ENCODE peak calls at places on chromosomes 11 and 22, in nine cellular contexts. S, R, Z, N, T, M, P, B and E are unnamed samples.

GRCh38 chr11:64918056-64918455 is 1.0 kb upstream of the ATG2A start:
- DNase-seq in S (no peak), R (peak; percentile 41), Z (no peak), N (no peak), T (no peak), M (peak; percentile 23), P (no peak), B (no peak), E (peak; percentile 23)

GRCh38 chr22:44597616-44598015 is 99.6 kb upstream of the RTL6 start:
- DNase-seq in S (no peak), R (no peak), Z (no peak), N (no peak), T (no peak), M (peak; percentile 7), P (no peak), B (no peak), E (no peak)

GRCh38 chr11:96207459-96208449 is 135.2 kb downstream of the MAML2 start:
- DNase-seq in S (peak; percentile 89), R (peak; percentile 19), Z (peak; percentile 64), N (no peak), T (peak; percentile 52), M (no peak), P (peak; percentile 60), B (no peak), E (no peak)

GRCh38 chr11:45872513-45873356 is 12.7 kb upstream of the MAPK8IP1 start:
- DNase-seq in S (peak; percentile 64), R (peak; percentile 30), Z (no peak), N (no peak), T (no peak), M (peak; percentile 61), P (peak; percentile 57), B (peak; percentile 39), E (peak; percentile 61)

GRCh38 chr11:115958089-115959000 is 454.1 kb upstream of the CADM1 start:
- DNase-seq in S (no peak), R (no peak), Z (no peak), N (no peak), T (no peak), M (no peak), P (no peak), B (no peak), E (no peak)

GRCh38 chr11:29527391-29527936 is 489.4 kb downstream of the KCNA4 start:
- DNase-seq in S (peak; percentile 82), R (peak; percentile 91), Z (no peak), N (no peak), T (no peak), M (peak; percentile 4), P (peak; percentile 49), B (no peak), E (no peak)

GRCh38 chr11:2738551-2739431 is 39.0 kb upstream of the KCNQ1OT1 start:
- DNase-seq in S (no peak), R (no peak), Z (no peak), N (no peak), T (no peak), M (no peak), P (no peak), B (no peak), E (no peak)

GRCh38 chr11:20037358-20037757 is 122.9 kb downstream of the DBX1 start:
- DNase-seq in S (no peak), R (no peak), Z (no peak), N (no peak), T (no peak), M (no peak), P (no peak), B (no peak), E (no peak)

GRCh38 chr11:72278911-72279310 is 34.9 kb upstream of the PHOX2A start:
- DNase-seq in S (peak; percentile 14), R (no peak), Z (no peak), N (no peak), T (no peak), M (no peak), P (no peak), B (no peak), E (no peak)

GRCh38 chr11:72475359-72475758 is 41.0 kb upstream of the CLPB start:
- DNase-seq in S (peak; percentile 34), R (no peak), Z (no peak), N (no peak), T (no peak), M (no peak), P (no peak), B (no peak), E (no peak)

GRCh38 chr11:34379081-34379480 is 21.3 kb upstream of the ABTB2 start:
- DNase-seq in S (peak; percentile 75), R (peak; percentile 77), Z (no peak), N (no peak), T (no peak), M (no peak), P (no peak), B (no peak), E (no peak)

GRCh38 chr11:35321532-35322320 is 97.6 kb downstream of the SLC1A2 start:
- DNase-seq in S (no peak), R (no peak), Z (no peak), N (no peak), T (no peak), M (no peak), P (no peak), B (no peak), E (no peak)

GRCh38 chr11:79758325-79758724 is 317.5 kb upstream of the TENM4 start:
- DNase-seq in S (no peak), R (no peak), Z (no peak), N (no peak), T (no peak), M (no peak), P (no peak), B (no peak), E (no peak)

GRCh38 chr11:36211735-36212430 is 77.3 kb downstream of the COMMD9 start:
- DNase-seq in S (no peak), R (no peak), Z (no peak), N (no peak), T (no peak), M (no peak), P (no peak), B (no peak), E (no peak)

GRCh38 chr11:105177658-105178057 is 38.1 kb upstream of the CARD18 start:
- DNase-seq in S (peak; percentile 4), R (no peak), Z (no peak), N (no peak), T (no peak), M (peak; percentile 63), P (peak; percentile 20), B (no peak), E (no peak)

GRCh38 chr11:96875772-96876171 is 486.0 kb downstream of the JRKL start:
- DNase-seq in S (no peak), R (no peak), Z (no peak), N (no peak), T (no peak), M (no peak), P (no peak), B (no peak), E (no peak)

GRCh38 chr11:1559103-1559951 is 12.7 kb downstream of the DUSP8 start:
- DNase-seq in S (peak; percentile 54), R (no peak), Z (peak; percentile 6), N (peak; percentile 52), T (peak; percentile 91), M (no peak), P (peak; percentile 91), B (peak; percentile 94), E (peak; percentile 92)

DNA sequence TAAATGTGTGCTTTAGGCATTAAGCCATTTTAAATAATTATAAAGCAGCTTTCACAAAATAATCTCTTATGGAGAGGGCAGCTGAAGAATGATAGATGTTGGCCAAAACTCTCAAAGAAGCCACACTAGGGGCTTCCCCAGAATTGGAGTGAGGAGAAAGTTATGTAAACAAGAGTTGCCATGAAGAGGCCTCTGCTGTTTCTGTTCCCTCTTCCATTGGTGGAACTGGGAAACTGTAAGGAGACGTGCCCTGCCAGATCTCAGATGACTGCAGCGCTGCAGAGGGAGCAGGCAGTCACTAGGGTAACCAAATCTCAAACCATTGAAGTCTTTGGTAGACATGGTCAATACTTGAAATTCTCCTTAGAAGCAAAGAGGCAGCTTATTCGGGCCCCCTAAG is 19.4 kb upstream of the APLP2 start:
- DNase-seq in S (no peak), R (no peak), Z (no peak), N (no peak), T (no peak), M (no peak), P (no peak), B (no peak), E (no peak)
- H3K27ac ChIP-seq in S (no peak overlapping the region), R (peak overlapping the region; percentile 65), Z (no peak overlapping the region), N (peak overlapping the region; percentile 60), T (no peak overlapping the region), M (no peak overlapping the region), P (no peak overlapping the region), B (peak overlapping the region; percentile 41), E (no peak overlapping the region)

GRCh38 chr22:23086263-23086662 is 15.9 kb downstream of the GNAZ start:
- DNase-seq in S (no peak), R (no peak), Z (no peak), N (no peak), T (no peak), M (no peak), P (no peak), B (no peak), E (no peak)
- H3K27ac ChIP-seq in S (no peak overlapping the region), R (no peak overlapping the region), Z (no peak overlapping the region), N (no peak overlapping the region), T (no peak overlapping the region), M (no peak overlapping the region), P (no peak overlapping the region), B (no peak overlapping the region), E (no peak overlapping the region)

GRCh38 chr11:125162743-125163142 is 1.8 kb upstream of the PKNOX2 start:
- DNase-seq in S (no peak), R (no peak), Z (no peak), N (no peak), T (no peak), M (no peak), P (no peak), B (no peak), E (no peak)
- H3K27ac ChIP-seq in S (no peak overlapping the region), R (no peak overlapping the region), Z (no peak overlapping the region), N (no peak overlapping the region), T (no peak overlapping the region), M (no peak overlapping the region), P (no peak overlapping the region), B (no peak overlapping the region), E (no peak overlapping the region)

GRCh38 chr22:38870312-38870741 is 1.7 kb downstream of the CBX6 start:
- DNase-seq in S (peak; percentile 48), R (peak; percentile 85), Z (peak; percentile 78), N (peak; percentile 98), T (peak; percentile 93), M (peak; percentile 39), P (peak; percentile 59), B (peak; percentile 92), E (peak; percentile 96)
- H3K27ac ChIP-seq in S (no peak overlapping the region), R (no peak overlapping the region), Z (no peak overlapping the region), N (peak overlapping the region; percentile 94), T (peak overlapping the region; percentile 95), M (no peak overlapping the region), P (peak overlapping the region; percentile 79), B (peak overlapping the region; percentile 95), E (peak overlapping the region; percentile 86)

DNA sequence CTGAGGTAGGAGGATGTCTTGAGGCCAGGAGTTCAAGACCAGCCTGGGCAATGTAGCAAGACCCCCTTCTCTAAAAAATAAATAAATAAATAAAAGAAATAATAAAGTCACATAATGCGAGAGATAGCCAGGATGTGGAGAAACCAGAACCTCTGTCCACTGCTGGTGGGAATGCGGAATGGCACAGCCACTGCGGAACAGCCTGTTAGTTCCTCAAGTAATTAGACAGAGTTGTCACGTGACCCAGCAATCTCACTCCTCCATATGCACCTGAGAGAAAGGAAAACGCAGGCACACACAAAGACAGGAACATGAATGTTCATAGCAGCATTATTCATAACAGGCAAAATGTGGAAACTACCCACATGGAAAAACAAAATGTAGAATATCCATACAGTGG is 27.5 kb downstream of the LIF start:
- DNase-seq in S (no peak), R (no peak), Z (no peak), N (no peak), T (no peak), M (no peak), P (no peak), B (no peak), E (no peak)
- H3K27ac ChIP-seq in S (no peak overlapping the region), R (no peak overlapping the region), Z (no peak overlapping the region), N (no peak overlapping the region), T (no peak overlapping the region), M (no peak overlapping the region), P (no peak overlapping the region), B (no peak overlapping the region), E (no peak overlapping the region)